ENCODE peak calls at places on chromosomes 1 and 21, in six cellular contexts. L is pancreas; X is stomach; S is CD8-positive, alpha-beta memory T cell; O is K562; H is IMR-90. W is an unnamed sample.

GRCh38 chr1:22323846-22324504 is 127.7 kb upstream of the ZBTB40 start:
- DNase-seq in S (no peak), X (peak; percentile 10), L (no peak), O (no peak), H (no peak), W (no peak)

GRCh38 chr1:200039849-200040479 is 12.5 kb downstream of the NR5A2 start:
- DNase-seq in S (no peak), O (no peak), X (no peak), L (no peak), H (no peak), W (no peak)

GRCh38 chr1:227315500-227316346 is 2.6 kb downstream of the CDC42BPA start:
- DNase-seq in S (no peak), X (peak; percentile 33), O (no peak), H (peak; percentile 70), L (peak; percentile 50), W (peak; percentile 49)

GRCh38 chr1:200438911-200439310 is 29.1 kb upstream of the ZNF281 start:
- DNase-seq in X (no peak), L (no peak), O (no peak), H (peak; percentile 84), S (no peak), W (no peak)

GRCh38 chr1:89881415-89882058 is 60.7 kb downstream of the LRRC8D start:
- DNase-seq in H (no peak), O (no peak), X (no peak), S (no peak), L (no peak), W (no peak)

GRCh38 chr1:184315254-184315653 is 71.6 kb upstream of the C1orf21 start:
- DNase-seq in X (no peak), O (no peak), S (no peak), H (peak; percentile 29), L (no peak), W (no peak)

GRCh38 chr1:225440380-225440957 is 12.6 kb upstream of the LBR start:
- DNase-seq in S (no peak), L (peak; percentile 48), X (no peak), H (no peak), O (no peak), W (no peak)

GRCh38 chr1:205350124-205350523 is 6.6 kb downstream of the KLHDC8A start:
- DNase-seq in S (no peak), L (no peak), H (no peak), O (no peak), X (no peak), W (no peak)

GRCh38 chr1:212070720-212071302 is 35.3 kb downstream of the DTL start:
- DNase-seq in O (no peak), L (no peak), H (peak; percentile 70), S (peak; percentile 36), X (no peak), W (no peak)

GRCh38 chr1:201405484-201405831 is 6.3 kb upstream of the LAD1 start:
- DNase-seq in X (peak; percentile 57), S (no peak), H (no peak), L (peak; percentile 70), O (no peak), W (no peak)

GRCh38 chr1:181014431-181015257 is 8.0 kb downstream of the STX6 start:
- DNase-seq in L (no peak), O (no peak), X (no peak), H (no peak), S (no peak), W (no peak)

GRCh38 chr1:165828103-165828558 is 717 bp downstream of the UCK2 start:
- DNase-seq in O (no peak), H (peak; percentile 30), S (peak; percentile 42), L (peak; percentile 69), X (peak; percentile 48), W (no peak)

GRCh38 chr1:201622353-201622752 is 83.4 kb downstream of the NAV1 start:
- DNase-seq in L (no peak), O (no peak), S (no peak), X (no peak), H (no peak), W (no peak)

GRCh38 chr1:203069028-203069804 is 16.6 kb downstream of the MYOG start:
- DNase-seq in O (no peak), H (no peak), S (no peak), L (no peak), X (no peak), W (no peak)

GRCh38 chr1:240084337-240084736 is 7.3 kb upstream of the FMN2 start:
- DNase-seq in O (no peak), L (no peak), H (no peak), X (no peak), S (no peak), W (no peak)

GRCh38 chr1:227728059-227728891 is 6.8 kb downstream of the JMJD4 start:
- DNase-seq in X (peak; percentile 87), O (peak; percentile 97), L (peak; percentile 88), S (peak; percentile 36), H (peak; percentile 43), W (peak; percentile 47)

GRCh38 chr1:213399695-213400094 is 348.7 kb downstream of the RPS6KC1 start:
- DNase-seq in O (no peak), L (no peak), X (no peak), H (no peak), S (no peak), W (no peak)

GRCh38 chr1:153545067-153546055 is at the start of gene S100A4:
- DNase-seq in X (peak; percentile 97), S (peak; percentile 78), O (peak; percentile 92), H (peak; percentile 83), L (peak; percentile 93), W (peak; percentile 95)

GRCh38 chr1:228989676-228989991 is 254.4 kb downstream of the RHOU start:
- DNase-seq in L (no peak), X (no peak), O (no peak), H (no peak), S (no peak), W (no peak)

GRCh38 chr1:76583237-76583868 is 283.9 kb upstream of the ST6GALNAC5 start:
- DNase-seq in L (no peak), H (no peak), X (no peak), O (no peak), S (no peak), W (no peak)
- H3K4me3 ChIP-seq in L (no peak overlapping the region), H (no peak overlapping the region), X (no peak overlapping the region), O (no peak overlapping the region), S (no peak overlapping the region), W (no peak overlapping the region)

DNA sequence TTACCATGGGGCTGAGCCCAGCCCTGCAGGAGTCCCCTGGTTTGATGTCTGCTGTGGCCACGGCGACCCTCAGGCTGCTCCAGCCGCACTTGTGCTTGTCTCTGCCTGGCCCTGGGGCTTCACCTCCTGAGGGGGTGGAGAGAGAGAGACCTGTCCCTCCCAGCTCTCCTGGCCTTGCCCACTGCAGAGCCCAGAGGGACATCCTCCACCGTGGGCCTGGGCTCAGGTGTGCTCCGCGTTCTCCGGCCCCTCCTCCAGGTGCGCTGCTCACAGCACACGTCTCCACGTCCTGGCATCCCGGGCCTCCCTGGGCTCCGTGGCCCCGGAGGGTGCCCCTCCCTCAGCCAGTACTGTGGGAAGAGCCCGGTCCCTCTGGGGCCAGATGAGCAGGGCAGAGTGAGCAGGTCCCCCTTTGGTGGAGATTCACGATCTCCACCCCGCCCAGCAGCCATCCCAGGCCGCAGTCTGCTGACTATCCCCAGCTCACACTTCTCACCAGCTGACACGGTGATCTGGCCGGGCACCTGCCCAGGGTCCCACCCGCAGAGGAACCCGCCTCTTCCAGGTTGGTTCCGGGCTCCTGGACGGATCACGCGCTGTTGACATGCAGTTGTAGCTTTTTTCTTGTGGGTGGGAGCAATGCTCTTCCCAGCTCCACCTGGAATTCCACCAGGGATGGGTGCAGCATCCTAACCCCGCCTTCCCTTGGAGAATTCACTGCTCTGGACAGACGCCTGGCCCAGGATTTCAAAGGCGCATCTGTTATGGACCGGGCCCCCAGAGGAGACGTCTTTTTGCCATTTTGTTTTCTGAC is 41.8 kb upstream of the POFUT2 start:
- DNase-seq in L (peak; percentile 74), H (no peak), X (no peak), S (no peak), O (no peak), W (no peak)
- H3K4me1 ChIP-seq in L (no peaks in the 10 kb centered on the region), H (peaks cover 46% of the 10 kb centered on the region), X (no peaks in the 10 kb centered on the region), S (no peaks in the 10 kb centered on the region), O (peaks cover 51% of the 10 kb centered on the region), W (peaks cover 26% of the 10 kb centered on the region)

GRCh38 chr1:43550598-43551246 is 20.0 kb downstream of the PTPRF start:
- DNase-seq in H (no peak), X (no peak), L (peak; percentile 34), O (peak; percentile 64), S (no peak), W (no peak)
- H3K4me3 ChIP-seq in H (no peak overlapping the region), X (peak overlapping the region; percentile 36), L (no peak overlapping the region), O (peak overlapping the region; percentile 2), S (no peak overlapping the region), W (peak overlapping the region; percentile 17)

GRCh38 chr1:21277178-21277577 is 13.1 kb downstream of the ECE1 start:
- DNase-seq in X (no peak), L (peak; percentile 16), S (no peak), O (no peak), H (no peak), W (no peak)
- H3K4me1 ChIP-seq in X (peaks cover 50% of the 10 kb centered on the region), L (peaks cover 29% of the 10 kb centered on the region), S (peaks cover 28% of the 10 kb centered on the region), O (peaks cover 17% of the 10 kb centered on the region), H (peaks cover 26% of the 10 kb centered on the region), W (peaks cover 53% of the 10 kb centered on the region)

W was measured in tibial artery.